ENCODE peak calls at places on chromosomes 2 and 18, in seven cellular contexts. O is tibial nerve, K is PC-3, I is right lobe of liver, Q is fibroblast of lung, E is tibial artery, P is kidney epithelial cell. T is an unnamed sample. For H3K36me3, the result is how much of the 10 kb centered on the place peaks cover.

GRCh38 chr2:45957533-45958227 is 306.2 kb downstream of the PRKCE start:
- DNase-seq in O (no peak), Q (no peak), K (no peak), I (no peak), E (no peak), P (no peak), T (no peak)

GRCh38 chr18:44796505-44797198 is 116.0 kb downstream of the SETBP1 start:
- DNase-seq in E (no peak), Q (no peak), O (no peak), P (no peak), K (no peak), I (no peak), T (no peak)

GRCh38 chr2:65228249-65228750 is 669 bp downstream of the ACTR2 start:
- DNase-seq in P (no peak), I (no peak), Q (peak), O (no peak), K (no peak), E (no peak), T (peak)

GRCh38 chr2:153477096-153477555 is 1.4 kb downstream of the RPRM start:
- DNase-seq in I (no peak), P (no peak), E (no peak), O (no peak), Q (no peak), K (no peak), T (no peak)

GRCh38 chr2:176652300-176653182 is 383.3 kb downstream of the MTX2 start:
- DNase-seq in K (peak), I (no peak), O (no peak), Q (peak), P (no peak), E (no peak), T (peak)

GRCh38 chr18:38420611-38421010 is 855.0 kb upstream of the CELF4 start:
- DNase-seq in Q (no peak), E (no peak), K (no peak), O (no peak), I (no peak), P (no peak), T (no peak)

GRCh38 chr2:186570587-186570986 is 19.3 kb upstream of the ITGAV start:
- DNase-seq in K (peak), I (no peak), P (peak), O (no peak), E (no peak), Q (peak), T (no peak)

GRCh38 chr2:197079832-197080555 is 153.5 kb upstream of the PGAP1 start:
- DNase-seq in Q (peak), O (no peak), E (no peak), K (peak), P (no peak), I (no peak), T (no peak)

GRCh38 chr18:55627007-55627406 is 39.0 kb upstream of the TCF4 start:
- DNase-seq in P (no peak), O (no peak), E (no peak), Q (no peak), K (no peak), I (no peak), T (no peak)

GRCh38 chr2:208820289-208820688 is 413.7 kb downstream of the PTH2R start:
- DNase-seq in Q (peak), O (no peak), E (no peak), I (no peak), P (peak), K (peak), T (no peak)

GRCh38 chr2:112814278-112814677 is 22.3 kb downstream of the IL1B start:
- DNase-seq in P (no peak), O (no peak), Q (peak), E (no peak), I (no peak), K (no peak), T (no peak)

GRCh38 chr2:119366161-119366648 is 429 bp downstream of the C2orf76 start:
- DNase-seq in Q (peak), E (no peak), P (no peak), O (no peak), K (peak), I (no peak), T (no peak)

GRCh38 chr2:61177727-61178549 is 15.9 kb downstream of the C2orf74 start:
- DNase-seq in I (peak), P (no peak), E (peak), K (peak), O (no peak), Q (peak), T (peak)

GRCh38 chr2:8502316-8502715 is 179.5 kb upstream of the ID2 start:
- DNase-seq in Q (no peak), P (no peak), O (no peak), K (peak), I (no peak), E (no peak), T (no peak)

GRCh38 chr2:71801969-71802368 is 345.7 kb downstream of the CYP26B1 start:
- DNase-seq in E (peak), P (no peak), K (peak), O (peak), I (peak), Q (peak), T (no peak)

GRCh38 chr2:120779781-120780283 is 44.2 kb downstream of the GLI2 start:
- DNase-seq in I (no peak), Q (peak), K (peak), E (no peak), O (no peak), P (peak), T (no peak)

GRCh38 chr18:28149810-28150420 is 27.0 kb downstream of the CDH2 start:
- DNase-seq in O (no peak), I (no peak), E (no peak), Q (no peak), K (no peak), P (no peak), T (no peak)

GRCh38 chr18:28152354-28152753 is 24.6 kb downstream of the CDH2 start:
- DNase-seq in K (no peak), Q (no peak), O (no peak), E (no peak), I (no peak), P (no peak), T (no peak)

GRCh38 chr18:28151434-28151833 is 25.5 kb downstream of the CDH2 start:
- DNase-seq in K (no peak), E (no peak), Q (no peak), P (no peak), I (no peak), O (no peak), T (no peak)

GRCh38 chr18:28153485-28154065 is 23.4 kb downstream of the CDH2 start:
- DNase-seq in P (no peak), Q (peak), I (no peak), E (no peak), K (no peak), O (no peak), T (no peak)

DNA sequence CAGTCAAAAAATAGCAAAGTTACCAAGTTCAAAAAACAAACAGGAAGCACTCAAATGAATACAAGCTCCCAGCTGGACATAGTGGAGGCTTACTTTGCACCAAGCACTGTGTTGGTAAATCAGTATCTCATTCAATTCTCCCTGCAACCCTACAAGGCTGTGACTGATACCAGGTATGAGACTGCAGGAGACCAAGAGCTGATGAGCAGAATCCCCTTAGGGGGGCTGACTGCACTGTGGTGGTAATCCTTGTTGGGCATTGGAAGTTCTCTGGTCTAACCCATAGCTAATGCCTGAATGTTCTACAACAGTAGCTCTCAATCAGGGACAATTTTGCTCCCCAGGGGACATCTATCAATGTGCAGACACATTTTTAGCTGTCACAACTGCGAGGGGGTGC is 26.0 kb downstream of the CDH2 start:
- DNase-seq in I (no peak), K (no peak), O (no peak), P (no peak), Q (no peak), E (no peak), T (no peak)
- H3K36me3 ChIP-seq in I (under half), K (under half), O (under half), P (under half), Q (under half), E (under half), T (under half)

GRCh38 chr2:86134709-86135108 is 28.7 kb downstream of the PTCD3 start:
- DNase-seq in Q (no peak), K (no peak), E (no peak), P (no peak), O (no peak), I (no peak), T (no peak)
- H3K36me3 ChIP-seq in Q (under half), K (half or more), E (half or more), P (under half), O (under half), I (half or more), T (half or more)

GRCh38 chr2:127721978-127722355 is 20.7 kb downstream of the SFT2D3 start:
- DNase-seq in Q (peak), O (no peak), K (peak), E (no peak), P (no peak), I (no peak), T (no peak)
- H3K36me3 ChIP-seq in Q (under half), O (under half), K (under half), E (half or more), P (under half), I (half or more), T (under half)

DNA sequence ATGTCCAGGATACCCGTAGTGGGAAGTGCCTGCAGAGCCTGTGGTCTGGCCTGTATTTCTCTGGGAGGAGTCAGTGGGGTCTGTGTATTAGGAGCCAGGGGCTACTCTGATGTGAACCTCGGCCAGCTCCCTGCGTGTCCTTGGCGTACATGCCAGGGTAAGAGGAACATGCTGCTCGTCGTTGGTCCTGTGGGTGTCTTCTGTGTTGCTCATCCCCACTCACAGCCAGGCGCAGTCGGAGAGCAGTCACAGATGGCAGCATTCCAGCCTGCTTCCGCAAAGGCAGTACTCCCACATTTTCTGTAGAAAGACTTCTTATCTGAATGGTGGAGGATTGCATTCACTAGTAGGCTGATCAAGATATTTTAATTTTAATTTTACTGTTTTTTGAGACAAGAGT is 84.9 kb downstream of the DGKD start:
- DNase-seq in Q (peak), P (no peak), O (no peak), I (peak), E (peak), K (peak), T (no peak)
- H3K36me3 ChIP-seq in Q (under half), P (under half), O (under half), I (under half), E (half or more), K (under half), T (half or more)

GRCh38 chr2:32436150-32436549 is 79.3 kb downstream of the BIRC6 start:
- DNase-seq in Q (no peak), O (no peak), I (no peak), E (no peak), K (no peak), P (no peak), T (no peak)

GRCh38 chr2:32446362-32446761 is 89.5 kb downstream of the BIRC6 start:
- DNase-seq in O (no peak), Q (no peak), P (no peak), K (no peak), I (no peak), E (no peak), T (no peak)

DNA sequence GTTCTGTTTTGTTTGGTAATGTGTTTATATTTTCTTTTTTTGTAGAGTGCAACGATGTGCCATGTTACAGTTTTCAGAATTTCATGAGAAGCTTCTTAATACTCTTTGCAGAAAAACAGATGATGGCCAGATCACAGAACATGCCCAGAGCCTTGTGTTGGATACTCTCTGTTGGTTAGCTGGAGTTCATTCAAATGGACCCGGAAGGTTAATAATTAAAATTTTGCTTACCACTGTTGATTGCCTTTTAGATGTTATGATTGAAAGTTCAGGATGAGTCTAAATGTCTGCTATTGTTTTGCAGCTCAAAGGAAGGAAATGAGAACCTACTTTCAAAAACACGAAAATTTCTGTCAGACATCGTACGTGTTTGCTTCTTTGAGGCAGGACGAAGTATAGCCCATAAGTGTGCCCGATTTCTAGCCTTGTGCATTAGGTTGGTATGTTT is 85.2 kb downstream of the BIRC6 start:
- DNase-seq in I (no peak), O (no peak), Q (no peak), K (no peak), P (no peak), E (no peak), T (no peak)
- H3K36me3 ChIP-seq in I (half or more), O (under half), Q (under half), K (half or more), P (under half), E (half or more), T (under half)

GRCh38 chr18:63224574-63224973 is 95.0 kb downstream of the BCL2 start:
- DNase-seq in I (no peak), O (no peak), K (no peak), P (no peak), E (no peak), Q (no peak), T (no peak)
- H3K36me3 ChIP-seq in I (under half), O (under half), K (under half), P (under half), E (under half), Q (under half), T (under half)

DNA sequence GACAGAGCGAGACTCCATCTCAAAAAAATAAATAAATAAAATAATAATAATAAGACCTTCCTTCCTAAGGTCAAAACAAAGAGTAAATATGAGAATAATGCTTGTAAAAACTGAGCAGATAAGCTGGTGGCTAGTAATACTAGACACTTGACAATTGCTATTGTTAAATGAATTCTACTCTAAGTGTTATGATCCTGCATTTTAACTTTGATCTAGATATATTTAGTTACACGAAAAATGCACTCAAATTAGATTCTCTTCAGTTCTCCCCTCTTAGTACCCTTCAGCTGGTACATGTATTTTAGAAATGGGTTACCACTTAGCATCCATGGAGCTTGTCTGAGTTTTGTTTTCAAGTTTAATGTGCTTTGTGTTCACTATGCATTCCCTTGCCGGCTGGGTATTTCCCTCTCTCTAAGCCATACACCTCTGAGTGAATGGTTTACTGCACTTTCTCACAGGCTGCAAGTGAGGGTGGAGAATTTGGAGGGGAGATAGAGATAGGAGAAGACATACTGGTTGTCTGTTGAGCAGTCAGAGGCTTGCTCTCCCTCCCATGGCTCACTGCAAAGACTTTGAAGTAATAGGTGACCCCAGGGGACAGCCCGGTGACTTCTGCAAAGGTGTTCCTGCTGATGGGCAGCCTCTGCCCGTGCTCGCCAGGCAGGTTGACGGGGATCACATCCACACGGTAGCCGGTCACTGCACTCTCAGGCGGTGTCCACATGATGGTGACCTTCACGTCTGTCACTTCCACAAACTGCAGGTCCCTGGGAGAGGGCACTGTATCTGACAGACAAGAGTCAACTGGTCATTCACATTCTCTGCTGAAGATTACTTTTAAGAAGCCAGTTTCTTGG is 29.9 kb downstream of the FN1 start:
- DNase-seq in Q (peak), K (no peak), O (no peak), E (no peak), P (no peak), I (no peak), T (no peak)
- H3K36me3 ChIP-seq in Q (under half), K (under half), O (under half), E (half or more), P (under half), I (half or more), T (under half)

DNA sequence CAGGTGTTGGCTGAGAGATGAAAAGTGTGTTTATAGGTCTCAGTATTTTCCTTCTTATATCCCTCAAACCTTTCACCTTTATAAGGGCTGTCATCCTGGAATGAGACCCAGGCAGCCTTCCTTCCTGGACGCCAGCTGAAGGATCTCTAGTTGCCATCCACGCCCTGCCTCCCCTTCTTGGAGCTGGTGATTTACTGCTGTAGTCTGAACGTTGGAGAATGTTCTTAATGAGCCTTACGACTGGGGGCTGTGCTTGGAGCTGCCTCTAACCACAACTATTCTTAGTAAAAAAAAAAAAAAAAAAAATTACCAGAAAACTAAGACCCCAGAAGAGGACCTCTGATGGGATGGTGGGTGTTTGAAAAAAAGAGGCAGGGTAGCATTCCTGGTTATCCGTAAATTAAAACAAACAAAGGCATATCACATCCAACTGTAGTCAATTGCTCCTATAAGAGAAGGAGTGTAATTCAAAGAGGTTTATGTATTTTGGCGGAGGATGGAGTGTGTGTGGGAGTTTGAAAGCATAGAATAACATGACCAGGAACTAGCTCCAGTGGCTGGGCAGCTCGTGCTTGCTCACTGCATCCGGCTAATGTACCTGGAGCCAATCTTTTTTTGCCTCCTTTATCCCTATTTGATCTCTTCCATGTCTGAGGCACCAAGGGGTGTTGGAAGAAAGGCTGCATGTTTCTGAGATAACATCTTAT is 105.4 kb downstream of the QPCT start:
- DNase-seq in O (no peak), Q (peak), K (peak), P (no peak), I (no peak), E (no peak), T (no peak)
- H3K36me3 ChIP-seq in O (under half), Q (under half), K (under half), P (under half), I (under half), E (under half), T (under half)